ENCODE peak calls at places on chromosomes 12 and 14, in ten cellular contexts. N is CD8-positive, alpha-beta memory T cell; O is fibroblast of lung; J is neuronal stem cell; I is gastrocnemius medialis; K is upper lobe of right lung; W is dorsolateral prefrontal cortex; L is small intestine; H is neural progenitor cell; B is psoas muscle. G is an unnamed sample. For H3K27me3, the result is how much of the 10 kb centered on the place peaks cover.

GRCh38 chr14:80940146-80940545 is 1.4 kb downstream of the CEP128 start:
- DNase-seq in J (no peak), K (no peak), B (no peak), I (no peak), O (no peak), W (no peak), L (no peak), N (no peak), H (no peak), G (peak)

GRCh38 chr12:92553389-92553788 is 149.4 kb upstream of the PLEKHG7 start:
- DNase-seq in B (no peak), K (no peak), H (no peak), W (no peak), J (no peak), N (no peak), O (no peak), I (no peak), L (no peak), G (no peak)

GRCh38 chr14:39310071-39310470 is 76.4 kb downstream of the MIA2 start:
- DNase-seq in K (no peak), N (no peak), W (no peak), H (no peak), I (no peak), J (no peak), L (no peak), O (peak), B (no peak), G (no peak)

GRCh38 chr12:113207621-113208040 is 13.6 kb upstream of the TPCN1 start:
- DNase-seq in W (no peak), O (no peak), H (no peak), L (no peak), B (no peak), K (no peak), N (peak), I (no peak), J (no peak), G (no peak)

GRCh38 chr12:72296389-72296788 is 24.2 kb downstream of the TRHDE start:
- DNase-seq in I (no peak), H (no peak), J (no peak), N (no peak), O (peak), B (no peak), W (no peak), L (no peak), K (no peak), G (no peak)

GRCh38 chr12:40222247-40222646 is 2.5 kb upstream of the LRRK2 start:
- DNase-seq in L (no peak), I (no peak), J (no peak), N (no peak), K (no peak), W (no peak), O (peak), H (no peak), B (no peak), G (no peak)

GRCh38 chr14:76917158-76917596 is 91.0 kb downstream of the LRRC74A start:
- DNase-seq in N (no peak), H (peak), W (no peak), J (peak), B (peak), L (peak), K (no peak), I (no peak), O (peak), G (no peak)

GRCh38 chr12:108112815-108113556 is 16.1 kb upstream of the WSCD2 start:
- DNase-seq in O (no peak), K (no peak), B (no peak), J (peak), I (no peak), L (no peak), W (no peak), H (peak), N (no peak), G (no peak)

GRCh38 chr14:81268016-81268416 is 47.3 kb upstream of the GTF2A1 start:
- DNase-seq in I (no peak), O (no peak), B (no peak), L (no peak), J (no peak), K (no peak), N (no peak), H (no peak), W (no peak), G (no peak)

GRCh38 chr12:16622315-16622714 is 16.4 kb upstream of the LMO3 start:
- DNase-seq in O (no peak), I (no peak), B (no peak), H (no peak), J (no peak), N (no peak), L (no peak), W (no peak), K (no peak), G (no peak)

GRCh38 chr14:56379956-56380355 is 199.6 kb upstream of the TMEM260 start:
- DNase-seq in H (no peak), L (no peak), O (peak), N (no peak), K (no peak), W (no peak), J (no peak), I (no peak), B (no peak), G (no peak)

GRCh38 chr14:104874110-104874531 is 9.1 kb downstream of the CEP170B start:
- DNase-seq in O (no peak), J (no peak), L (no peak), N (no peak), K (peak), H (no peak), I (no peak), B (peak), W (no peak), G (no peak)

GRCh38 chr14:103803661-103804060 is 43.7 kb downstream of the PPP1R13B start:
- DNase-seq in H (no peak), J (no peak), K (no peak), I (no peak), O (no peak), L (no peak), N (no peak), B (no peak), W (no peak), G (no peak)

GRCh38 chr12:47722926-47723631 is 2.2 kb downstream of the ENDOU start:
- DNase-seq in W (no peak), I (no peak), B (no peak), N (no peak), O (no peak), K (no peak), L (no peak), H (no peak), J (no peak), G (no peak)

GRCh38 chr12:124616394-124617343 is 49.3 kb upstream of the NCOR2 start:
- DNase-seq in O (no peak), J (no peak), B (no peak), K (peak), H (no peak), I (no peak), L (no peak), N (no peak), W (no peak), G (no peak)

GRCh38 chr14:92473261-92473946 is 40.2 kb upstream of the RIN3 start:
- DNase-seq in W (no peak), J (no peak), B (peak), O (peak), I (peak), K (no peak), L (no peak), N (no peak), H (no peak), G (no peak)

GRCh38 chr12:14418526-14418925 is 53.0 kb downstream of the ATF7IP start:
- DNase-seq in J (no peak), B (no peak), I (no peak), W (no peak), L (peak), H (no peak), N (peak), K (no peak), O (peak), G (peak)

GRCh38 chr12:92216092-92216491 is 70.4 kb upstream of the BTG1 start:
- DNase-seq in I (no peak), H (no peak), K (no peak), O (peak), B (no peak), W (no peak), N (no peak), J (no peak), L (no peak), G (no peak)

GRCh38 chr14:103867523-103867953 is 20.2 kb upstream of the PPP1R13B start:
- DNase-seq in J (no peak), L (no peak), K (peak), I (no peak), O (no peak), N (no peak), W (no peak), B (no peak), H (no peak), G (no peak)

GRCh38 chr14:105026033-105026785 is 5.3 kb upstream of the CDCA4 start:
- DNase-seq in L (no peak), B (no peak), I (no peak), J (no peak), O (no peak), W (no peak), K (no peak), H (no peak), N (no peak), G (peak)

GRCh38 chr12:118544569-118544968 is 168.2 kb downstream of the SUDS3 start:
- DNase-seq in K (no peak), H (no peak), N (no peak), W (no peak), L (no peak), O (no peak), I (no peak), B (no peak), J (no peak), G (no peak)

GRCh38 chr14:89493877-89494634 is 77.0 kb upstream of the FOXN3 start:
- DNase-seq in L (no peak), N (no peak), I (no peak), O (no peak), J (no peak), B (no peak), H (peak), W (no peak), K (no peak), G (no peak)
- H3K27ac ChIP-seq in L (no peak), N (no peak), I (no peak), O (no peak), J (no peak), B (no peak), H (no peak), W (no peak), K (no peak), G (no peak)

GRCh38 chr12:4911316-4911994 is 1.8 kb downstream of the KCNA1 start:
- DNase-seq in N (no peak), B (no peak), H (no peak), J (no peak), O (no peak), K (no peak), I (no peak), W (no peak), L (no peak), G (no peak)
- H3K27me3 ChIP-seq in N (under half), B (under half), H (half or more), J (under half), O (under half), K (half or more), I (under half), W (under half), L (under half), G (under half)

DNA sequence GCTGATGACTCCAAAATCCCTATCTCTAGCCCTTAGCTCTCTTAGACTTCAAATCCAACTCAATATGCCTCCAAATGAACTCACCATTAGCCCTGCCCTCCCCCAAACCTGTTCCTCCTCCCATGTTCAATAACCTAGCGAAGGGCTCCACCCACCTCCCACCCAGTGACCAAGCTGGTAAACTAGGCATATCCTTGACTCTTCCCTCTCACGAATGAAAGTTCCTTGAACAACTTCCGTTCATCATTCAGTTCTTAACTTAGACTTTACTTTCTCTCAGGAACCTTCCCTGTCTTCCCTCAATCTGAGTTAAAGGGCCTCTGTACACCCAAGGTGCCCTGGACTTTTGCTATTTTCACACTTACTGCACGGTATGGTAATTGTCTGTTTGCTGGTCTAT is 1.9 kb upstream of the KLHDC1 start:
- DNase-seq in K (no peak), N (no peak), J (no peak), I (no peak), B (no peak), L (no peak), W (no peak), H (no peak), O (no peak), G (no peak)
- H3K4me3 ChIP-seq in K (no peak), N (no peak), J (no peak), I (no peak), B (no peak), L (no peak), W (no peak), H (no peak), O (no peak), G (no peak)

DNA sequence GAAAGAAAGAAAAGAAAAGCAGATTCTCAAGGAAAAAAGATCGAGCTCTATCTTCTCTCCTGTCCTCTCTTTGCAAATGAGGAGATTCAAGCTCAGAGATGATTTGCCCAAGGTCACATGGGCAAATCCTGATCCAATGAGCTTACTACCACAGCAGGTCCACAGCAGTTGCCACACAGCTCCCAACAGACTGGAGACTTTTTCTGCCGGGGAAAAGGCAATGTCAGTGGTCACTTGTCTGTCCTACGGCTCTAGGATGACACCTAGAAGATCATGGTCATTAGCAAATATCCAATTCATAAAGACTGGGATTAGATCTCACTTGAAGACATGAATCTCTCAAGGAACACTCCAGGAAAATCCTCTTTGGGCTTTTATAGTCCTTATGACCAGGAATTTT is 58.8 kb downstream of the TTC7B start:
- DNase-seq in W (peak), I (peak), J (no peak), B (peak), K (no peak), N (no peak), H (no peak), O (no peak), L (peak), G (no peak)
- H3K27ac ChIP-seq in W (peak), I (peak), J (no peak), B (peak), K (no peak), N (no peak), H (no peak), O (no peak), L (no peak), G (peak)

DNA sequence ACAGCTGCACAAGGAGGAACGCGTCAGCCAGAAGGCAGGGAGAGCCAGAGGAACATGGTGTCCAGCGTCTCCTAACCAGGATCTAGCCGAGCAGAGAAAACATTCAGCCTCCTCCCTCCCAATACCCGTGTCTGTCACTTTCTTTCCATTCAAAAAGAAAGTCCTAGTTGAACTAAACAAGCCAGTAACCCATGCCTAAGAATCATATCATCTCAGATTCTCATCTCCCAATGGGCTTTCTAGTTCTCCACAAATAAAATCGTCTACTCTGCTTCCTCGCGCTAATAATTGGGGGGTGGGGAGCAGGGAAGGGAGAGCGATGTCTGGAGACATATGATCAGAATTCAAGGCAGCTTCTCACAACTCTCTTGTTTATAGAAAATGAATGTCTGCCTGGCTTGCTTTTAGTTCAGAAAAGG is 7.4 kb downstream of the NKX2-1 start:
- DNase-seq in J (no peak), B (no peak), N (no peak), K (no peak), O (no peak), W (no peak), H (no peak), L (no peak), I (no peak), G (no peak)
- H3K27me3 ChIP-seq in J (half or more), B (half or more), N (under half), K (half or more), O (half or more), W (half or more), H (half or more), L (half or more), I (half or more), G (under half)

GRCh38 chr12:66282244-66282643 is 20.0 kb upstream of the HELB start:
- DNase-seq in O (no peak), W (no peak), N (no peak), I (no peak), K (no peak), L (no peak), H (no peak), B (no peak), J (no peak), G (no peak)

GRCh38 chr12:66290716-66291200 is 11.5 kb upstream of the HELB start:
- DNase-seq in I (no peak), L (peak), J (no peak), O (no peak), H (no peak), B (no peak), N (peak), K (no peak), W (no peak), G (no peak)

GRCh38 chr12:66287275-66287674 is 15.0 kb upstream of the HELB start:
- DNase-seq in O (no peak), L (no peak), J (no peak), N (no peak), W (no peak), H (no peak), I (no peak), K (no peak), B (no peak), G (no peak)

DNA sequence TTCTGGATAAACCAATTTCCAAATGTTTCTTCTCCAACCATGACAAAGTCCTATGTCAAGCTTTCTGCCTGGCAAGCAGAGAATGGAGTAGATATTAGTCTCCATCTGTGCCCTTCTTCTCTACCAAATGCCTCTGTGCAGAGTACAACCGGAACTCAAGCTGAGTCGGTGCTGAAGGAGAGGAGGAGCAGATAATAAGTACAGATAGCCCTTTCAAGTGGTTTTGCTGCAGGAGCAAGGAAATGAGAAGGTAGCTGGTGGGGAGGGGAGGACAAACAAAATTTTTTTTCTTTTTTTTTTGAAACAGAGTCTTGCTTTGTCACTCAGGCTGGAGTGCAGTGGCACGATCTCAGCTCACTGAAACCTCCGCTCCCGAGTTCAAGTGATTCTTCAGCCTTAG is 14.2 kb upstream of the HELB start:
- DNase-seq in L (peak), K (no peak), B (no peak), N (peak), I (no peak), J (no peak), O (no peak), W (no peak), H (no peak), G (peak)
- H3K4me3 ChIP-seq in L (no peak), K (no peak), B (no peak), N (no peak), I (no peak), J (no peak), O (no peak), W (no peak), H (no peak), G (peak)

GRCh38 chr14:57845802-57846531 is 19.9 kb downstream of the SLC35F4 start:
- DNase-seq in B (no peak), I (no peak), N (no peak), J (no peak), H (no peak), W (no peak), K (no peak), O (no peak), L (no peak), G (no peak)
- H3K27ac ChIP-seq in B (no peak), I (no peak), N (no peak), J (no peak), H (no peak), W (no peak), K (no peak), O (no peak), L (no peak), G (no peak)

G was measured in CD4-positive, CD25-positive, alpha-beta regulatory T cell.